ENCODE peak calls at places on chromosome 1, in four cellular contexts. D, R, M and V are unnamed samples.

GRCh38 chr1:89274431-89274857 is 1.8 kb upstream of the GBP5 start:
- DNase-seq in D (peak), R (no peak), M (peak), V (peak)

GRCh38 chr1:177615251-177615650 is 354.6 kb downstream of the SEC16B start:
- DNase-seq in D (no peak), R (no peak), M (no peak), V (peak)

GRCh38 chr1:109490029-109490933 is 3.6 kb upstream of the CYB561D1 start:
- DNase-seq in D (peak), R (peak), M (peak), V (peak)

GRCh38 chr1:169594391-169594790 is 8.1 kb upstream of the F5 start:
- DNase-seq in D (no peak), R (no peak), M (peak), V (no peak)

GRCh38 chr1:26096471-26096870 is 15.2 kb upstream of the PDIK1L start:
- DNase-seq in D (no peak), R (no peak), M (no peak), V (no peak)

GRCh38 chr1:58932820-58933598 is 149.2 kb upstream of the JUN start:
- DNase-seq in D (peak), R (peak), M (no peak), V (peak)

GRCh38 chr1:201332616-201333335 is 44.7 kb downstream of the TNNT2 start:
- DNase-seq in D (no peak), R (no peak), M (no peak), V (no peak)

GRCh38 chr1:87715471-87715870 is 386.8 kb downstream of the LMO4 start:
- DNase-seq in D (no peak), R (no peak), M (no peak), V (no peak)

GRCh38 chr1:53521900-53522552 is 62.8 kb downstream of the DMRTB1 start:
- DNase-seq in D (no peak), R (no peak), M (no peak), V (no peak)

GRCh38 chr1:173601588-173601987 is 1.3 kb downstream of the SLC9C2 start:
- DNase-seq in D (peak), R (no peak), M (no peak), V (no peak)

GRCh38 chr1:171081220-171081993 is 9.3 kb upstream of the FMO3 start:
- DNase-seq in D (peak), R (no peak), M (no peak), V (peak)

GRCh38 chr1:84782311-84782771 is 92.1 kb upstream of the SSX2IP start:
- DNase-seq in D (peak), R (peak), M (peak), V (peak)

GRCh38 chr1:116486424-116486823 is 84.4 kb downstream of the CD58 start:
- DNase-seq in D (peak), R (peak), M (no peak), V (peak)

GRCh38 chr1:45630429-45630828 is 6.6 kb upstream of the CCDC17 start:
- DNase-seq in D (no peak), R (no peak), M (no peak), V (no peak)

GRCh38 chr1:156368889-156369684 is at the start of gene RHBG:
- DNase-seq in D (peak), R (no peak), M (peak), V (peak)